ENCODE peak calls at places on chromosome 1, in eight cellular contexts. A is transverse colon, G is sigmoid colon, N is stomach, X is A549, C is ovary, I is GM12878, J is K562. L is an unnamed sample.

GRCh38 chr1:218025454-218025853 is 259.6 kb upstream of the RRP15 start:
- DNase-seq in A (no peak), G (no peak), N (no peak), X (no peak), C (no peak), I (no peak), J (no peak), L (no peak)

GRCh38 chr1:85585845-85586244 is 5.3 kb downstream of the CCN1 start:
- DNase-seq in A (no peak), G (no peak), N (no peak), X (no peak), C (no peak), I (no peak), J (no peak), L (no peak)

GRCh38 chr1:211928222-211928856 is 97.8 kb upstream of the LPGAT1 start:
- DNase-seq in A (no peak), G (no peak), N (peak; percentile 40), X (no peak), C (no peak), I (no peak), J (peak; percentile 87), L (no peak)

GRCh38 chr1:46198026-46198826 is at the start of gene POMGNT1:
- DNase-seq in A (peak; percentile 78), G (peak; percentile 75), N (peak; percentile 75), X (peak; percentile 73), C (peak; percentile 81), I (no peak), J (peak; percentile 98), L (no peak)

GRCh38 chr1:86138746-86139145 is 17.8 kb downstream of the COL24A1 start:
- DNase-seq in A (no peak), G (no peak), N (no peak), X (no peak), C (no peak), I (no peak), J (no peak), L (no peak)

GRCh38 chr1:19877821-19878636 is 4.2 kb upstream of the OTUD3 start:
- DNase-seq in A (peak; percentile 42), G (no peak), N (peak; percentile 32), X (no peak), C (no peak), I (no peak), J (no peak), L (no peak)

GRCh38 chr1:52364235-52364839 is 1.7 kb downstream of the CC2D1B start:
- DNase-seq in A (no peak), G (no peak), N (no peak), X (no peak), C (no peak), I (no peak), J (no peak), L (no peak)

GRCh38 chr1:245155186-245156040 is 628 bp downstream of the KIF26B start:
- DNase-seq in A (no peak), G (no peak), N (no peak), X (peak; percentile 57), C (no peak), I (no peak), J (peak; percentile 34), L (no peak)

GRCh38 chr1:40044065-40044575 is 3.6 kb downstream of the CAP1 start:
- DNase-seq in A (no peak), G (no peak), N (no peak), X (no peak), C (no peak), I (no peak), J (no peak), L (no peak)

GRCh38 chr1:199102239-199102638 is 463.4 kb downstream of the PTPRC start:
- DNase-seq in A (no peak), G (no peak), N (no peak), X (no peak), C (no peak), I (peak; percentile 34), J (no peak), L (no peak)
- TF ChIP-seq EP300 in A (no peak), G (no peak), N (no peak), X (no peak), C (no peak), I (no peak), J (no peak), L (no peak)

DNA sequence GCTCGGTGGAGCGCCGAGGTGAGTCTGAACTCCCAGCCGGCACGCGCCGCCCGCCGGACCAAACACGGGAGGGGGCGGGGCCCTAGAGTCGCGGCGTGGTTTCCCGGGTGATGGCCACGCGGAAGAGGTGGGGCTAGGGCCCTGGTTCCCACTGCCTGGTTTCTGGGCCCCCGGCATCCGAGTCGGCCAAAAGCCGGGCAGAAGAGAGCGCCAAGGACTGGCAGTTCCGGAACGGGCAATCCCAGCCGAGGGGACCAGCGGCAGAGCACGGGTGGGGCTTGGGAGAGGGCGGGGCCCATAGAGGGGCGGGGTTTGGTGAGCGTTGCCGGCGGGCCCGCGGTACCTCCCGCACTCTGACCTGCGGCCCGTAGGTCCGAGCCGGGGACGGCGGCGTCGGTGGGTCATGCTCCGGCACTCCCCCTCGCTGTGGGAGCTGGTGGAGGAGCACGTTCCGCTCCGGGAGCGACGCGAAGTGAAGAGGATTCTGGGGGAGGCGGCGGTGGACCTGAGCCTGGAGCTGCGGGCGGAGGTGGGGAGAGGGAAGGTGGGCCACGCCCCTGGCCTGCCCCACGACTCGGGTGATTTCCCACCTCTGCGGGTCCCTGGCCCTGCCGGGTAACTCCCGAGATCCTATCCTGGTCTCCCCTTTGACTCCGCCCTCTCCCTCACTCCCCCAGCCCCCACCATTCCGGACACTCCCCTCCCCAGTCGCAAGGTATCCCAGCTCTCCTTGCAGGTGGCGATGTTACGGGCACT is at the start of gene CCDC24:
- DNase-seq in A (peak; percentile 90), G (peak; percentile 93), N (peak; percentile 91), X (peak; percentile 65), C (peak; percentile 91), I (no peak), J (peak; percentile 94), L (peak; percentile 97)
- TF ChIP-seq POLR2A in A (peak; percentile 67), G (no peak), N (no peak), X (peak; percentile 43), C (no peak), I (peak; percentile 74), J (peak; percentile 82), L (no peak)

GRCh38 chr1:91804546-91805023 is 81.4 kb downstream of the TGFBR3 start:
- DNase-seq in A (no peak), G (no peak), N (no peak), X (no peak), C (no peak), I (peak; percentile 60), J (peak; percentile 66), L (no peak)

GRCh38 chr1:91806777-91807700 is 78.9 kb downstream of the TGFBR3 start:
- DNase-seq in A (no peak), G (no peak), N (no peak), X (no peak), C (no peak), I (no peak), J (no peak), L (no peak)

GRCh38 chr1:91803847-91804545 is 82.0 kb downstream of the TGFBR3 start:
- DNase-seq in A (peak; percentile 30), G (no peak), N (no peak), X (no peak), C (no peak), I (peak; percentile 95), J (no peak), L (no peak)

GRCh38 chr1:91806146-91806545 is 79.8 kb downstream of the TGFBR3 start:
- DNase-seq in A (no peak), G (no peak), N (no peak), X (no peak), C (peak; percentile 78), I (no peak), J (no peak), L (no peak)

DNA sequence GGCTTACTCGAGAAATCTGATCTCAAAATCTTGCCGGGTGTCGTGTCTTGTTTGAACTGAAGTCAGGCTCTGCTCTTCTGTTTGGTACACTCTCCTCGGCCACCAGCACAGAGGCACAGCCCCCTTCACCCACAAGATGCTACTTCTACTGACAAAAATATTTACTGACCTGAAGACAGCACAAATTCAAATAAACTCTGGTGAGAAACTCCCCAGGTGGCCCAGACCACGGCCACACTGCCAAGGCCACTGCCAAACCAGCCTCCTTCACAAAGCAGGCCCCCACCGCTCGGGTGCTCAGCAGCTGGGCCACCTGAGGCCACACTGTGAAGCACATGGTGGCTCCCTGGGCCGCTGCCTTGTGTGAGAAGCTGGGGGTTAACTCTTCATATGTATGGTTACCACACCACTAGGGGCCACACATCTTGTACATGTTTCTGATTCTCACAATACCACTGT is 80.6 kb downstream of the TGFBR3 start:
- DNase-seq in A (no peak), G (no peak), N (no peak), X (no peak), C (no peak), I (no peak), J (no peak), L (no peak)
- TF ChIP-seq EP300 in A (no peak), G (no peak), N (no peak), X (no peak), C (no peak), I (no peak), J (no peak), L (no peak)

DNA sequence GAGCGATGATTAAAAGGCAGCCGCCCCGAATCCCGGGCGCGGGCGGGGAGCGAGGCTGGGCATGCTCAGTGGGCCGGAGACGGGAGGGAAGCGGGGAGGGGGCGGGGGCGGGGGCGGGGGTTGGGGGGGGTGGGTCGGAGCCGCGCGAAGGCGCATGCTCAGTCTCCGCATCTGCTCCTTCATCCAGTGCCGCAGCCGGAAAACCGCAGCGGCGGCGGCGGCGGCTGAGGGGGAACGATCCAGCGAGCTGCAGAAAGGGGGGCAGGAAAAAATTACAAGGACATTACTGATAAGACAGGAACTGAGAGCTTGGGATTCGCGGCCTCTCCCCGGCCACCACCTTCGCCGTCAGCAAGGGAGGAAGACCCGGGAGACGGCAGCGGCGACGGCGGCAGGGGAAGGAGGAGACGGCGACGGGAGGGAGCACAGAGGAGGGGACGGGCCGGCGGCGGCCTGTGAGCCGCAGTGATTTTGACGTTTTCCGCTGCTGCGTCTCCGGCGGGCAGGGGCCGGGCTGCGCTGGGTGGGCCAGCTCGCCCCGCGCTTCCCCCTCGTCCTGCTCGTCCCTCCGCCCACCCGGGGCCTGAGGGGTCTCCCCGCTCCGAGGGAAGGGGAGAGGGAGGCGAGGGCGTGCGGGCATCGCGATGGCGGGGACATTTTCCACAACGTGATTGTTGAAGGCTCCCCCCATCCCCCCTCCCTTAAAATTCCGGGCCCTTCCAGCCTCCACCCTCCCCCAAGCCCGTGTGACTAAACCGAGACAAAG is at the start of gene CAMSAP2:
- DNase-seq in A (peak; percentile 86), G (peak; percentile 97), N (peak; percentile 85), X (peak; percentile 87), C (peak; percentile 95), I (no peak), J (peak; percentile 95), L (peak; percentile 97)
- TF ChIP-seq POLR2A in A (peak; percentile 79), G (peak; percentile 93), N (no peak), X (peak; percentile 31), C (peak; percentile 84), I (peak; percentile 71), J (no peak), L (peak; percentile 84)

DNA sequence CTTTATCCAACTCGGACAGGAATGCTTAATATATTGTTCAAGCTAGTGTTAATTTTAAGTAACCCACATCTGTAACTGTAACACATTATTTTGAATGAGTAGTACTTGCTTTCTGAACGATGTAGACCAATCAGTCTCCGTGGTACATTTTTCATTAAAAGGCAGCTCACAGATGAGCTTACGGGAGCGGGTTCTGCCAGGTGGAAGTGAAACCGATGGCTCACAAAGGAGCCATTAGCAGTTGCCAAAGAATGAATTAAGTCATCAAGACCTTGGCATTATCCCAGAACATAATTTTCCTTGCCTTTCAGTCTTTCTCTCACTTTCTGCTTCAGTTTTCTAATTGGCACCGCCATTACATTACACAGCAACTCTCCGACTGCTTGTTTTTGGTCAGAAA is 33.5 kb upstream of the UTS2 start:
- DNase-seq in A (no peak), G (no peak), N (no peak), X (no peak), C (no peak), I (no peak), J (no peak), L (no peak)
- TF ChIP-seq EP300 in A (no peak), G (no peak), N (no peak), X (no peak), C (no peak), I (no peak), J (no peak), L (no peak)

GRCh38 chr1:35192056-35192852 is 691 bp downstream of the SFPQ start:
- DNase-seq in A (peak; percentile 89), G (peak; percentile 92), N (peak; percentile 87), X (peak; percentile 46), C (peak; percentile 93), I (no peak), J (peak; percentile 84), L (no peak)
- TF ChIP-seq POLR2A in A (peak; percentile 8), G (no peak), N (no peak), X (no peak), C (no peak), I (peak; percentile 84), J (no peak), L (no peak)

L was measured in esophagus muscularis mucosa.